ENCODE peak calls at places on chromosomes 3 and 15, in six cellular contexts. U is A549, Y is esophagus muscularis mucosa, H is sigmoid colon, Z is body of pancreas, C is testis. L is an unnamed sample.

GRCh38 chr3:172056416-172056815 is 17.0 kb downstream of the FNDC3B start:
- DNase-seq in U (no peak), Y (no peak), H (no peak), Z (no peak), C (no peak), L (no peak)

GRCh38 chr3:140636452-140637138 is 41.3 kb upstream of the TRIM42 start:
- DNase-seq in U (no peak), Y (no peak), H (no peak), Z (no peak), C (peak), L (no peak)

GRCh38 chr3:133124511-133124910 is 86.3 kb downstream of the TMEM108 start:
- DNase-seq in U (no peak), Y (no peak), H (no peak), Z (peak), C (no peak), L (peak)

GRCh38 chr3:73605861-73606260 is 18.9 kb downstream of the PDZRN3 start:
- DNase-seq in U (no peak), Y (no peak), H (no peak), Z (no peak), C (no peak), L (no peak)

GRCh38 chr3:147843331-147843730 is 434.2 kb downstream of the ZIC1 start:
- DNase-seq in U (no peak), Y (no peak), H (no peak), Z (no peak), C (no peak), L (no peak)

GRCh38 chr3:151552589-151552988 is 91.7 kb upstream of the IGSF10 start:
- DNase-seq in U (no peak), Y (no peak), H (no peak), Z (no peak), C (no peak), L (no peak)

GRCh38 chr3:29972594-29972993 is 633.8 kb upstream of the TGFBR2 start:
- DNase-seq in U (no peak), Y (no peak), H (no peak), Z (no peak), C (no peak), L (no peak)

GRCh38 chr3:104397713-104398112 is 969.0 kb upstream of the ALCAM start:
- DNase-seq in U (no peak), Y (no peak), H (no peak), Z (no peak), C (no peak), L (no peak)

GRCh38 chr3:13020159-13020558 is 53.1 kb downstream of the IQSEC1 start:
- DNase-seq in U (no peak), Y (no peak), H (peak), Z (no peak), C (no peak), L (no peak)

GRCh38 chr15:39426552-39427532 is 154.0 kb upstream of the THBS1 start:
- DNase-seq in U (no peak), Y (peak), H (peak), Z (no peak), C (peak), L (peak)

GRCh38 chr15:52095597-52096262 is 16.8 kb downstream of the BCL2L10 start:
- DNase-seq in U (peak), Y (no peak), H (no peak), Z (no peak), C (no peak), L (no peak)

GRCh38 chr3:106399208-106399607 is 530.4 kb upstream of the CBLB start:
- DNase-seq in U (no peak), Y (no peak), H (no peak), Z (no peak), C (no peak), L (no peak)

GRCh38 chr3:170117134-170117533 is 64.4 kb downstream of the PHC3 start:
- DNase-seq in U (peak), Y (no peak), H (no peak), Z (no peak), C (no peak), L (peak)

GRCh38 chr3:117126460-117126859 is 416.9 kb downstream of the TUSC7 start:
- DNase-seq in U (no peak), Y (no peak), H (no peak), Z (no peak), C (no peak), L (no peak)

GRCh38 chr15:87672309-87672897 is 584.1 kb downstream of the NTRK3 start:
- DNase-seq in U (peak), Y (no peak), H (no peak), Z (no peak), C (peak), L (peak)

GRCh38 chr3:32203854-32204253 is 34.6 kb upstream of the CMTM8 start:
- DNase-seq in U (no peak), Y (no peak), H (no peak), Z (no peak), C (no peak), L (peak)

GRCh38 chr3:45922039-45922326 is 21.3 kb upstream of the CXCR6 start:
- DNase-seq in U (no peak), Y (no peak), H (no peak), Z (no peak), C (no peak), L (no peak)

GRCh38 chr3:181313379-181313778 is 323.8 kb upstream of the DNAJC19 start:
- DNase-seq in U (no peak), Y (no peak), H (no peak), Z (no peak), C (no peak), L (no peak)

GRCh38 chr15:72511536-72511935 is 37.4 kb downstream of the ARIH1 start:
- DNase-seq in U (no peak), Y (no peak), H (no peak), Z (no peak), C (no peak), L (no peak)

GRCh38 chr15:80662756-80663553 is 32.2 kb upstream of the ABHD17C start:
- DNase-seq in U (no peak), Y (no peak), H (no peak), Z (no peak), C (no peak), L (no peak)

GRCh38 chr15:61057376-61057775 is 171.7 kb downstream of the RORA start:
- DNase-seq in U (no peak), Y (peak), H (no peak), Z (no peak), C (no peak), L (no peak)

GRCh38 chr3:185335799-185336198 is 27.1 kb upstream of the MAP3K13 start:
- DNase-seq in U (peak), Y (no peak), H (no peak), Z (no peak), C (no peak), L (no peak)

GRCh38 chr3:100588251-100588650 is 21.1 kb upstream of the ADGRG7 start:
- DNase-seq in U (no peak), Y (no peak), H (no peak), Z (no peak), C (no peak), L (no peak)

GRCh38 chr15:27059610-27060202 is 88.7 kb downstream of the GABRG3 start:
- DNase-seq in U (peak), Y (no peak), H (no peak), Z (peak), C (peak), L (peak)

GRCh38 chr15:90529369-90530249 is at the start of gene CRTC3:
- DNase-seq in U (peak), Y (no peak), H (peak), Z (peak), C (peak), L (peak)

GRCh38 chr3:13884851-13885703 is 5.2 kb upstream of the WNT7A start:
- DNase-seq in U (peak), Y (peak), H (peak), Z (peak), C (peak), L (peak)

GRCh38 chr3:40920041-40920440 is 279.3 kb upstream of the CTNNB1 start:
- DNase-seq in U (no peak), Y (no peak), H (no peak), Z (no peak), C (no peak), L (no peak)

GRCh38 chr3:128613083-128613829 is 37.4 kb downstream of the RPN1 start:
- DNase-seq in U (no peak), Y (no peak), H (no peak), Z (no peak), C (no peak), L (no peak)

GRCh38 chr3:61560452-61561373 is 658 bp upstream of the PTPRG start:
- DNase-seq in U (peak), Y (peak), H (peak), Z (peak), C (peak), L (peak)

GRCh38 chr3:80331768-80332167 is 564.0 kb upstream of the ROBO1 start:
- DNase-seq in U (no peak), Y (peak), H (no peak), Z (no peak), C (no peak), L (no peak)

GRCh38 chr3:13494463-13495350 is 14.6 kb downstream of the HDAC11 start:
- DNase-seq in U (peak), Y (no peak), H (no peak), Z (peak), C (peak), L (peak)

GRCh38 chr3:194205675-194206133 is 69.8 kb downstream of the HES1 start:
- DNase-seq in U (no peak), Y (no peak), H (peak), Z (peak), C (peak), L (peak)

GRCh38 chr15:31345606-31346366 is 19.2 kb downstream of the KLF13 start:
- DNase-seq in U (no peak), Y (no peak), H (no peak), Z (peak), C (no peak), L (no peak)

GRCh38 chr3:52215351-52215750 is 10.1 kb downstream of the TLR9 start:
- DNase-seq in U (no peak), Y (no peak), H (no peak), Z (no peak), C (no peak), L (no peak)
- TF ChIP-seq POLR2A in U (no peak), Y (no peak), H (no peak), Z (no peak), C (no peak), L (no peak)

GRCh38 chr3:195909645-195910498 is 1.5 kb upstream of the TNK2 start:
- DNase-seq in U (peak), Y (no peak), H (peak), Z (peak), C (peak), L (peak)
- TF ChIP-seq POLR2A in U (peak), Y (no peak), H (peak), Z (no peak), C (no peak), L (peak)

DNA sequence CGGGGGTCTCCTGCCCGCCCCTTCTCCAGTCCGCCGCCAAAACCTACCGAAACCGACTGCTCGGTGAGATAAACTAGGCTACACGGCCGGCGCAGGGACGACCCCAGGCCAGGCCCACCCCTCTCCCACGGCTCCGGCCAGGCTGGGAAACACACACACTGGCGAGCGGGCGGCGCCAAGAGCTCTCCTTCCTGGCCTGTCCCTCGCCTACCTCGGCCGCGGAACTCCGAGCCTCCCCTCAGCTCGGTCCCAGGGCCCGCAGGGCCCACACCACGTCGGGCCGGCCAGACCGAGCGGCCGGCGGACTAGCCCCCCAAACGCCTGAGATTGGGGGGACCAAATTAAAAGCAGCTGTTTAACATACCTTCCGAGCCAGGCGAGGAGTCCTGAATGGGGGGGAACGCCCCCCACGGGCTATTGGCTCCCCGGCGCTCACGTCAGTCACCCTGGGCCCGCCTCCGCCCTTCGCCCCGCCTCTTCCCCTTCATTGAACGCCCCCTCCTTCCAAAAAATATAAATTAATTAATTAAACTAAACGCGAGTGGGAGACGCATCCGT is 4.0 kb upstream of the SIN3A start:
- DNase-seq in U (peak), Y (peak), H (peak), Z (peak), C (peak), L (peak)
- TF ChIP-seq POLR2A in U (no peak), Y (peak), H (peak), Z (peak), C (no peak), L (peak)

GRCh38 chr3:126958638-126959085 is 24.3 kb upstream of the PLXNA1 start:
- DNase-seq in U (no peak), Y (no peak), H (peak), Z (peak), C (no peak), L (no peak)
- TF ChIP-seq POLR2A in U (no peak), Y (no peak), H (no peak), Z (no peak), C (no peak), L (no peak)

DNA sequence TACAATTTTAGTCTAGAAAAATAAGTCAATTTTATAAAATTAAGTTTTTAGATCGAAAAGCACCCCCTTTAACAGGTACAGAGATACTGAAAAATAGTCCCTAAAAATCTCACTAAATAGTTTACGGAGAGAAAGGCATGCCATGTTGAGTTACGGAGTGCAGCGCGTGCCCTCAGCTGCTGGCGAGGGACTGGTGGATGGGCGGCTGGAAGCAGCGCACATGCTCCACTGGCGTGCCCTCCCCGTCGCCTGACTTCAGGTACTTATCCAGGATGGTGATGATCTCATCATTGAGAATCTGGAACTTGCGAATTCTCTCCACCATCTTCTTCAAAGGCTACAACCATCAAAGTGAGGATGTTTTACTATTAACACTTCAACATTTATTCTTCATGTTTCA is 31.4 kb downstream of the NIPA2 start:
- DNase-seq in U (no peak), Y (no peak), H (no peak), Z (no peak), C (no peak), L (no peak)
- TF ChIP-seq POLR2A in U (no peak), Y (no peak), H (no peak), Z (no peak), C (no peak), L (no peak)

GRCh38 chr3:49166752-49167556 is 823 bp upstream of the CCDC71 start:
- DNase-seq in U (no peak), Y (no peak), H (no peak), Z (no peak), C (no peak), L (no peak)
- TF ChIP-seq POLR2A in U (no peak), Y (no peak), H (no peak), Z (no peak), C (no peak), L (no peak)

GRCh38 chr3:38453075-38453913 is at the start of gene ACVR2B:
- DNase-seq in U (peak), Y (no peak), H (peak), Z (peak), C (peak), L (peak)

GRCh38 chr3:38454884-38455638 is 1.4 kb downstream of the ACVR2B start:
- DNase-seq in U (peak), Y (no peak), H (peak), Z (peak), C (peak), L (peak)

GRCh38 chr3:38453914-38454178 is 156 bp downstream of the ACVR2B start:
- DNase-seq in U (no peak), Y (no peak), H (no peak), Z (no peak), C (no peak), L (no peak)

GRCh38 chr3:38455639-38456430 is 2.1 kb downstream of the ACVR2B start:
- DNase-seq in U (no peak), Y (no peak), H (peak), Z (no peak), C (peak), L (no peak)

DNA sequence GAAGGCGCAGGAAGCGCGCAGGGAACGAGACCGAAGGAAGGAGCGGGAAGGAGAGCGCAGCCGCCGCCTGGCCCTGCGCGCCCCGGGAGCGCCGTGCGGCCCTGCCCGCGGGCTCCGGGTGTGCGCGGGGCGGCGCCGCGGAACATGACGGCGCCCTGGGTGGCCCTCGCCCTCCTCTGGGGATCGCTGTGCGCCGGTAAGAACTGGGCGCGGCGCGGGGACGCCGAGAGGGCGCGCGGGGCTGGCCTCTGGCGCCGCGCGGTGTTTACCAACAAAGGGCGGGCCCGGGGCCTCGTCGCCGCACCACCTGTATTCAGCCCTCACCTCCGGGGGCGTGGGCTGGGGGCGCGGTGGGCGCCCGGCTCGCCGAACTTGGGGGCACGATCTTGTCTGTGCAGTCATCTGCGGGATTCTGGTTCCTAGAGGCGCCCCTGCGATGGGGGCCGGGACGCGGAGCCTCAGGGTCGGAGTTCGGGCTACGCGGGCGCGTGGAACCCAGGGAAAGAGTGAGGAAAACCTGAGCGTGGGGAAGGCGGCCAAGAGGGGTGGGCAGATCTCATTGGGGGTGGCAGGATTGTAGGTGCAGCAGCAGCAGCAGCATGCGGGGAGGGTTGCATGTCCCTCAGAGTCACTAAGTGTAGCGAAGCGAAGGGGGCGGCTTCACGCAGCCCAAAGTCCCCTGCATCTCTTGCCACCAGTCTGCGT is 641 bp downstream of the ACVR2B start:
- DNase-seq in U (peak), Y (no peak), H (no peak), Z (peak), C (peak), L (peak)
- TF ChIP-seq POLR2A in U (peak), Y (no peak), H (no peak), Z (peak), C (no peak), L (peak)